ENCODE peak calls at places on chromosome 2, in four cellular contexts. Z is fibroblast of villous mesenchyme, M is endothelial cell, I is suprapubic skin. N is an unnamed sample.

GRCh38 chr2:101306410-101306809 is 2.1 kb downstream of the RNF149 start:
- DNase-seq in Z (no peak), M (no peak), I (no peak), N (no peak)

GRCh38 chr2:233822101-233822771 is 32.1 kb downstream of the HJURP start:
- DNase-seq in Z (no peak), M (no peak), I (peak), N (no peak)

GRCh38 chr2:68739261-68740183 is 4.9 kb downstream of the ARHGAP25 start:
- DNase-seq in Z (no peak), M (no peak), I (no peak), N (no peak)

GRCh38 chr2:162198239-162198638 is 45.0 kb downstream of the FAP start:
- DNase-seq in Z (peak), M (no peak), I (no peak), N (no peak)

GRCh38 chr2:71892896-71893295 is 254.8 kb downstream of the CYP26B1 start:
- DNase-seq in Z (no peak), M (no peak), I (no peak), N (no peak)

GRCh38 chr2:240800241-240800640 is 19.8 kb downstream of the KIF1A start:
- DNase-seq in Z (no peak), M (no peak), I (no peak), N (no peak)

GRCh38 chr2:1625281-1626001 is 118.9 kb downstream of the PXDN start:
- DNase-seq in Z (peak), M (peak), I (no peak), N (no peak)

GRCh38 chr2:11833601-11834000 is 87.2 kb downstream of the LPIN1 start:
- DNase-seq in Z (peak), M (no peak), I (no peak), N (no peak)

GRCh38 chr2:37890893-37891495 is 34.1 kb upstream of the RMDN2 start:
- DNase-seq in Z (peak), M (peak), I (peak), N (peak)

GRCh38 chr2:47771211-47771610 is 11.7 kb upstream of the MSH6 start:
- DNase-seq in Z (peak), M (no peak), I (no peak), N (no peak)

GRCh38 chr2:70738159-70738558 is 29.8 kb downstream of the ADD2 start:
- DNase-seq in Z (no peak), M (no peak), I (no peak), N (no peak)

GRCh38 chr2:180012523-180012922 is 5.4 kb upstream of the CWC22 start:
- DNase-seq in Z (peak), M (no peak), I (no peak), N (no peak)

GRCh38 chr2:109429711-109430265 is 184.0 kb downstream of the SEPTIN10 start:
- DNase-seq in Z (no peak), M (no peak), I (peak), N (no peak)

GRCh38 chr2:201171259-201171814 is 11.6 kb upstream of the CASP10 start:
- DNase-seq in Z (no peak), M (peak), I (no peak), N (no peak)

GRCh38 chr2:20563833-20564232 is 87.1 kb downstream of the HS1BP3 start:
- DNase-seq in Z (no peak), M (no peak), I (no peak), N (no peak)

GRCh38 chr2:73947412-73948018 is 20.8 kb downstream of the DGUOK start:
- DNase-seq in Z (no peak), M (no peak), I (no peak), N (no peak)

GRCh38 chr2:103847276-103847675 is 1006.6 kb upstream of the POU3F3 start:
- DNase-seq in Z (no peak), M (no peak), I (no peak), N (no peak)

GRCh38 chr2:217491271-217491670 is 511.5 kb downstream of the TNS1 start:
- DNase-seq in Z (no peak), M (no peak), I (no peak), N (no peak)

GRCh38 chr2:220786216-220786615 is 785.9 kb downstream of the EPHA4 start:
- DNase-seq in Z (no peak), M (no peak), I (no peak), N (no peak)

GRCh38 chr2:83602753-83603152 is 856.3 kb downstream of the SUCLG1 start:
- DNase-seq in Z (no peak), M (no peak), I (no peak), N (no peak)

GRCh38 chr2:121626777-121627524 is 22.3 kb downstream of the CLASP1 start:
- DNase-seq in Z (peak), M (no peak), I (no peak), N (no peak)

GRCh38 chr2:70304501-70304900 is 2.6 kb upstream of the FAM136A start:
- DNase-seq in Z (no peak), M (no peak), I (no peak), N (no peak)

DNA sequence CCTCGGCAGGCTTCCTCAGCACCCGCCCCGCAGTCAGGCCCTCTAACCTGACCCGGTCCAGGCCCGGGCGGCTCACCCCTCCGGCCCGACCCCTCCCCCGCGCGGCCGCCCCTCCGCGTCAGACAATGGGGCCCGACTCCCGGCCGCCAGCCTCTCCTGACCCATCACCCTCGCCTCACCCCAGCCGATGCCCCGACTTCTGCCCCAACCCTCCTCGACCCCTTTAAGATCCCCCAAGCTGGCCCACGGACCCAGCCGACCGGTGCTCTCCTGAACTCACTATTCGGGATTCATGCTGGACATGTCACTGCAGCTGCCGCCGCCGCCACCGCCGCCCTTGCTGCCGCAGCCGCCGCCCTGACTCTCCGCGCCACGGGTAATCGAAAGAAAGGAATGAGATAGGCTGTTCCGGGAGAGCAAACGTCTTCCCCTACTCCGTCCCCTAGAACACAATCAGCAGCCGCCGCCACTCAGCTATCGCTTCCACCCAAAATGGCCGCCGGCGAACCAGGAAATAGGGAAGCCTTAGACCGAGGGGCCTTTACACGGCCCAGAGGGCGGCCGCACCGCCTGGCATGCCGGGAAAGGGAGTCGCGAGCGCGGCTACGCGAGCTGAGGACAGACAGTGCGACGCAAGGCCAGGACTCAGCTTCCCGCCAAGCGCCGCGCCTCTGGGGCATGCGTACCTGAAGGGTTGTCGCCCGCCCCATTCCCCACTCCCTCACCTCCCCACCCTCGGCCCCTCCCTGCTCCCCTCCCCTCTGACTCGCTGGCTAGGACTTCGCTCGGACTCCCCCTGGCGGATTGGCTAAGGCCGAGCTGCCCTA is at the start of gene RAB1A:
- DNase-seq in Z (peak), M (peak), I (peak), N (peak)
- TF ChIP-seq CTCF in Z (no peak), M (no peak), I (peak), N (peak)

DNA sequence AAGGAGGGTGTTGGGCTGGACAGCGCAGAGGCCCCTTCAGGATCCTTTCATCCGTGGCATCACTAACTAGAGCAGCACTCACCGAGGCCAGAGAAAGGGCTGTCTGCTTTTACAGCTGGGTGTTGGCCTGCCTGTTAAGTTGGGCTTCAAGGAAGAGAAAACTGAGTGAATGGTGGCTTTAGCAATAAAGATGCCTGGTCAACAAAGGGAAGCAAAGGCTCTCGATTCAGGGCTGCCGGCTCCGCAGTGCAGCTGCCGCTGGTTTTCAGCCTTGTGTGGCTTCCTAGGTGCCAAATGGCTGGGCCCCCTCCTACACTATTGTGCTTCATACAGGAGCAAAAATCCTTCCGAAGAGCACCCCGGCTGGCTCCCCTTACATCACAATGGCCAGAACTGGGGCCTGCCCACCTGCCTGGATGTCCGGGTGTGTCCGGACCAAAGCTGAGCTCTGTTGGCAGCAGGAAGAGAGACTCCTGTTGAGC is 61.0 kb upstream of the GPR45 start:
- DNase-seq in Z (no peak), M (no peak), I (no peak), N (no peak)
- TF ChIP-seq CTCF in Z (no peak), M (no peak), I (no peak), N (no peak)

GRCh38 chr2:45930396-45930792 is 278.9 kb downstream of the PRKCE start:
- DNase-seq in Z (peak), M (no peak), I (no peak), N (no peak)
- TF ChIP-seq CTCF in Z (no peak), M (no peak), I (no peak), N (no peak)

GRCh38 chr2:127559454-127559853 is 24.0 kb downstream of the MYO7B start:
- DNase-seq in Z (no peak), M (no peak), I (peak), N (no peak)

GRCh38 chr2:127560929-127561275 is 25.4 kb downstream of the MYO7B start:
- DNase-seq in Z (peak), M (no peak), I (peak), N (no peak)

GRCh38 chr2:127561371-127561770 is 25.9 kb downstream of the MYO7B start:
- DNase-seq in Z (no peak), M (no peak), I (peak), N (no peak)

GRCh38 chr2:127558911-127559310 is 23.4 kb downstream of the MYO7B start:
- DNase-seq in Z (no peak), M (no peak), I (peak), N (no peak)

DNA sequence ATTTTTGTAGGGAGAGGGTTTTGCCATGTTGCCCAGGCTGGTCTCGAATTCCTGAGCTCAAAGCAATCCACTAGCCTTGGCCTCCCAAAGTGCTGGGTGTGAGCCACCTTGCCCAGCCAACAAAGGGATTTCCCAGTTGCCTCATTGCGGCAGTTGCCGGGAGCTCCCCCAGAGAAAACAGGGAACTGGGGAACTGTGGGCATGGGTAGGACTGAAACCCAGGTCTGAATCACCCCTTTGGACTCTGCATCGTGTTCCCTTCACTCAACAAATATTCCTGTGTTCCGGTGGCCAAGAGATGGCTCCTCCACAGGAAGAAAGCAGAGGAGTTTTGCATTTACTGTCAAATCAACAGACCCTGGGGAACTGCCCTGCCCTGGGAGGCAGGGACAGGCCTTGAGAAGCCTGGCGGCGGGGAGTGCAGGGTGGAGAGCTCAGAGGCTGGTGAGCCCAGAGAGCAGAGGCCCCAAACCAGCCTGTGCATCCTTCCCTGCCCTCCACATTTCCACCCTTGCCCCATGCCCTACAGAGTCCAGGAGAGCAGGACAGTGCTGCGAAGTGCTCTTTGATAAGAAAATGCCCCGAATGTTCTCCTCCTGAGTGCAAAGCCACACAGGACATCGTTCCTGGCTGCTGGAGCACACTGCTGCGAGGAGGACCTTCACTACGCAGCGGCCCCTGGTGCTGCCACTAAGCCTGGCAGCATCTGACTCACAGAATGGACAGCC is 24.9 kb downstream of the MYO7B start:
- DNase-seq in Z (no peak), M (no peak), I (peak), N (no peak)
- TF ChIP-seq CTCF in Z (peak), M (no peak), I (no peak), N (no peak)

GRCh38 chr2:235694721-235695601 is 201.1 kb downstream of the AGAP1 start:
- DNase-seq in Z (no peak), M (no peak), I (no peak), N (no peak)
- TF ChIP-seq CTCF in Z (no peak), M (no peak), I (no peak), N (no peak)

GRCh38 chr2:195252018-195252417 is 405.0 kb upstream of the SLC39A10 start:
- DNase-seq in Z (no peak), M (no peak), I (no peak), N (no peak)

DNA sequence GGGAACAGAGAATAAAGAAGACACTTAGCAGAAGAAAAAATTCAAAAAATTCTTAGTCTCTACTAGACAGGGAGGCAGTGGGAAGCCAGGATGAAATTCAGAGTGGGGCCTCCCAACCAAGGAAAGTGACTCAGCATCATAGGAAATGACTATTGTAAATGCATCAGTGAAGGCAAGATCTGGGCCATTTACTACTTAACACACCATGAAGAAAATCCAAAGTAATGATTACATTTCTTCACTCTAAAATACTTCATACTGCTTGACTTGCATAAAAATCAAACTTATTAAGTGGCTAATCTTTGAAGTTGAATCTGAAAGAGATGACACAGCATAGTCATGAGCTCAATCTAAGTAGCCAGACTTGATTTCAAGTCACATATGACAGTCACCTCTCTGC is 405.8 kb upstream of the SLC39A10 start:
- DNase-seq in Z (no peak), M (no peak), I (no peak), N (no peak)
- TF ChIP-seq CTCF in Z (no peak), M (no peak), I (no peak), N (no peak)

GRCh38 chr2:238139841-238140439 is 1.5 kb downstream of the KLHL30 start:
- DNase-seq in Z (no peak), M (no peak), I (no peak), N (no peak)
- TF ChIP-seq CTCF in Z (no peak), M (no peak), I (no peak), N (no peak)

DNA sequence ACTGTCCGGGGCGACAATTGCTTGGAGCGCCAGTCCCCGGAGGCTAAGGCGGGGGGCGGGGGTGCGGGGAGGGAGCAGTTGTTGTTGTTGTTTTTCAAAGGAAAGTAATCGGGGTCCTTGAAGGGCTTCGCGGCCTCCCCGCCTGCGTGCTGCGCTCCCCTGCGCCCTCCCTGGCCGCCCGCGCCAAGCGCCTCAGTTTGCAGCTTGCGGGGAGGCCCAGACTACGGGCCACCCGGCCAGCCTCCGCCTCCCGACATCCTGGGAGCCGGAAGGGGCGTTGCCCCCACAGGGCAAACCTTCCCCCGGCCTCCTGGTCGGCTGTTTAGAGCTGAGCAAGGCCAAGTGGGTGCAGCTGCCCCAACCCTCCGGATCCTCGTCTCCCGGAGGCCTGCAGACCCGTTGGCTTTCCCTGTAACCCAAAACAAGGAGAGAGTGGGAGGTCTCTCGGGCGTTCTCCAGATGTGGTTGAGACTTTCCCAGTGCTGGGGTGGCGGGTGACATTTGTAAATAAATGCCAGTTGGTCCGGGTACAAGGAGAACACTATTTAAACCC is 3.7 kb upstream of the SIX3 start:
- DNase-seq in Z (no peak), M (no peak), I (no peak), N (no peak)
- TF ChIP-seq CTCF in Z (no peak), M (no peak), I (no peak), N (no peak)

DNA sequence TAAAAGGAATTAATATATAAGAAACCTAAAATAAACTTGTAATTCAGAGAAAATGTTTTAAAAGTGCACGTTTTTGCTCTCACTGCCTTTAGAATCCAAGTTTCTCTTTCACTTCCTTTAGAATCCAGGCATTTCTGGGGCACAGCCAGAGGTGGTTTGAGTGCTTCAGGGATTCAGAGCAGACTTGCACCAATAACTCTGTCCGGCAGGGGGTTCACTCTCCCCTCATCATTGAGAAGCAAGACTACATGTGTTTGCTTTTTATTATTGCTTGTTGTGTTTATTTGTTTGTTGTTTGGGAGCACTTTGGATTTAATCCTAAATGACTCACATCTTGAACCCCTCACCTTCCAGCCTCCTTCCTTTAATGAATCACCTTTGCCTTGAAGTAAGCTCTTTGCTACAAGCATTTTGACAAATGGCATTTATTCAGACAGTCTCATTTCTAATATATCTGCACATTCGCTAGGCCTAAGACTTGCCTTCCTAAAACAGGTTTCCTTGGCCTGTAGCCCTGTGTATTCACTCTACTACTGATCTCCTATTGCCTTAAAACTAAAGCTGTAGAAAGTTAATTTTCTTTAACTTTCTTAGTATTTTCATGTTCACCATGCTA is 233.5 kb upstream of the ATP5MC3 start:
- DNase-seq in Z (peak), M (peak), I (peak), N (peak)
- TF ChIP-seq CTCF in Z (peak), M (peak), I (no peak), N (peak)